ENCODE peak calls at places on chromosomes 4 and X, in nine cellular contexts. W is OCI-LY7, X is fibroblast of lung, Q is neural progenitor cell, N is upper lobe of left lung, F is SK-N-SH, U is brain microvascular endothelial cell, P is suprapubic skin, Z is SJSA1. G is an unnamed sample. For H3K36me3, the result is how much of the 10 kb centered on the place peaks cover.

GRCh38 chrX:11558972-11559371 is 106.7 kb downstream of the ARHGAP6 start:
- DNase-seq in P (no peak), N (no peak), Q (peak), Z (no peak), X (no peak), U (no peak), W (peak), F (peak), G (peak)

GRCh38 chr4:144056800-144057199 is 37.6 kb upstream of the GYPB start:
- DNase-seq in P (no peak), U (no peak), F (no peak), X (no peak), N (no peak), Z (no peak), Q (no peak), W (no peak), G (no peak)

GRCh38 chr4:159655547-159655946 is 552.7 kb downstream of the RAPGEF2 start:
- DNase-seq in W (no peak), N (no peak), U (peak), Q (no peak), Z (no peak), P (no peak), X (no peak), F (no peak), G (no peak)

GRCh38 chrX:153582896-153583295 is 16.0 kb downstream of the CCNQ start:
- DNase-seq in Z (no peak), X (peak), W (peak), U (no peak), F (peak), Q (peak), P (no peak), N (no peak), G (peak)

GRCh38 chr4:2831611-2832308 is 11.9 kb upstream of the ADD1 start:
- DNase-seq in F (peak), X (no peak), Z (no peak), W (no peak), N (peak), U (no peak), P (no peak), Q (no peak), G (no peak)

GRCh38 chrX:45803383-45803921 is 602.8 kb upstream of the DIPK2B start:
- DNase-seq in Q (no peak), U (peak), X (peak), Z (peak), F (no peak), P (no peak), W (no peak), N (no peak), G (no peak)

GRCh38 chrX:49177338-49177833 is 5.7 kb downstream of the PLP2 start:
- DNase-seq in P (no peak), X (no peak), U (no peak), N (no peak), Q (no peak), Z (no peak), W (no peak), F (no peak), G (no peak)

GRCh38 chr4:4606321-4606720 is 64.5 kb upstream of the STX18 start:
- DNase-seq in Q (no peak), W (no peak), X (peak), F (no peak), U (peak), P (no peak), Z (no peak), N (peak), G (no peak)

GRCh38 chrX:134868766-134869495 is 121.9 kb upstream of the SMIM10 start:
- DNase-seq in Q (no peak), F (no peak), X (peak), N (no peak), Z (no peak), P (no peak), W (no peak), U (peak), G (no peak)

GRCh38 chrX:154409222-154409871 is at the start of gene DNASE1L1:
- DNase-seq in U (peak), Q (peak), F (no peak), N (peak), P (peak), W (no peak), Z (peak), X (peak), G (no peak)

GRCh38 chr4:139740531-139741041 is 75.0 kb downstream of the MGST2 start:
- DNase-seq in P (no peak), W (no peak), U (peak), X (peak), Z (no peak), F (peak), N (no peak), Q (no peak), G (no peak)

GRCh38 chr4:19167321-19167720 is 1084.4 kb upstream of the SLIT2 start:
- DNase-seq in Q (no peak), F (no peak), U (no peak), Z (no peak), X (no peak), W (no peak), P (no peak), N (no peak), G (no peak)

GRCh38 chr4:94519925-94520789 is 68.4 kb downstream of the PDLIM5 start:
- DNase-seq in X (no peak), W (no peak), Z (no peak), F (no peak), P (no peak), N (no peak), U (no peak), Q (no peak), G (no peak)

GRCh38 chrX:130109429-130110378 is 593 bp downstream of the ELF4 start:
- DNase-seq in W (peak), P (no peak), U (no peak), F (peak), Q (peak), X (peak), N (peak), Z (no peak), G (peak)

GRCh38 chr4:19429684-19430083 is 822.0 kb upstream of the SLIT2 start:
- DNase-seq in W (no peak), Q (peak), N (no peak), Z (no peak), F (no peak), U (no peak), X (no peak), P (no peak), G (no peak)

GRCh38 chr4:157824006-157824405 is 348.8 kb downstream of the GASK1B start:
- DNase-seq in F (no peak), Z (no peak), Q (no peak), W (no peak), U (no peak), X (no peak), P (no peak), N (peak), G (no peak)

GRCh38 chr4:73608677-73609594 is 11.3 kb downstream of the RASSF6 start:
- DNase-seq in U (no peak), Q (no peak), Z (no peak), P (no peak), F (no peak), X (peak), N (no peak), W (peak), G (no peak)

GRCh38 chrX:101668143-101668542 is 8.5 kb upstream of the ARMCX2 start:
- DNase-seq in Q (no peak), W (no peak), X (no peak), F (no peak), U (no peak), P (no peak), N (no peak), Z (no peak), G (no peak)

GRCh38 chr4:156754832-156755570 is 216.6 kb downstream of the PDGFC start:
- DNase-seq in P (no peak), Z (no peak), Q (no peak), N (no peak), U (no peak), X (peak), W (no peak), F (no peak), G (no peak)

GRCh38 chr4:76546282-76547166 is 111.5 kb downstream of the SHROOM3 start:
- DNase-seq in Q (no peak), U (peak), X (peak), N (no peak), P (no peak), W (no peak), F (no peak), Z (peak), G (no peak)

GRCh38 chr4:14111730-14112171 is 484.2 kb upstream of the BOD1L1 start:
- DNase-seq in F (no peak), P (no peak), Q (no peak), X (peak), U (no peak), N (no peak), Z (no peak), W (no peak), G (no peak)

GRCh38 chr4:905485-906214 is 26.5 kb downstream of the GAK start:
- DNase-seq in P (no peak), X (no peak), F (no peak), W (no peak), Z (no peak), U (no peak), Q (no peak), N (peak), G (no peak)

GRCh38 chr4:47913328-47913727 is 1.1 kb downstream of the NFXL1 start:
- DNase-seq in U (peak), Q (peak), N (no peak), F (peak), X (peak), W (peak), P (no peak), Z (no peak), G (no peak)

DNA sequence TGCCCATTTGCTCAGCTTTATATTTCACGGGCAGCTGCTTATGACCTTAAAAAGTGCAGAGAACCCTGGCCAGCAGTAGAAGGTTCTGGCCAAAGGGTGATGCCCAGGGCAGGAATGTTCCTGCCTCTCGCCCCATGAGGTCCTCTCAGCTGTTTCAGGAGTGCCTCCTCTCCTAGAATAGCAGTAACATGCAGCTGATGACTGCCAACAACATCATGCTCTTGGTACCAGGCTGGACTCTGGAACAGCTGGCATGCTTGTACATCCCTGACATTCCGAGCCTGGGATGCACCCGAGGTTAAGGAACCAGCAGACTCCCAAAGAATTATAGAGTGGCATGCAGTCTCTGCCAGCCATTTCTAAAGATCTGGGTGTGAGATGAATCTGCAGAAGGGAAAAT is 11.7 kb upstream of the TENM3 start:
- DNase-seq in Z (no peak), U (no peak), W (no peak), F (no peak), P (no peak), X (no peak), Q (no peak), N (no peak), G (no peak)
- H3K27ac ChIP-seq in Z (peak), U (no peak), W (no peak), F (peak), P (no peak), X (no peak), Q (no peak), N (no peak), G (no peak)

GRCh38 chr4:110010797-110011196 is 98.1 kb downstream of the EGF start:
- DNase-seq in N (no peak), P (no peak), U (no peak), X (no peak), Q (no peak), W (no peak), Z (no peak), F (no peak), G (no peak)

GRCh38 chr4:110008540-110008939 is 95.9 kb downstream of the EGF start:
- DNase-seq in Z (no peak), F (no peak), U (no peak), X (no peak), N (no peak), P (no peak), Q (no peak), W (no peak), G (no peak)

GRCh38 chr4:110005461-110006056 is 92.9 kb downstream of the EGF start:
- DNase-seq in W (peak), U (peak), F (peak), Z (no peak), P (no peak), Q (peak), N (no peak), X (peak), G (peak)

GRCh38 chr4:110009526-110009925 is 96.8 kb downstream of the EGF start:
- DNase-seq in W (no peak), X (no peak), Q (no peak), U (no peak), F (no peak), Z (no peak), P (no peak), N (no peak), G (no peak)

GRCh38 chr4:110007217-110007616 is 94.5 kb downstream of the EGF start:
- DNase-seq in Z (no peak), P (no peak), X (no peak), W (no peak), F (no peak), N (no peak), Q (no peak), U (no peak), G (no peak)
- H3K36me3 ChIP-seq in Z (under half), P (under half), X (under half), W (under half), F (under half), N (under half), Q (under half), U (under half), G (under half)

GRCh38 chr4:125390727-125391126 is 76.0 kb downstream of the FAT4 start:
- DNase-seq in F (no peak), W (no peak), X (no peak), Q (no peak), P (no peak), N (no peak), U (no peak), Z (no peak), G (no peak)

GRCh38 chr4:125388653-125389052 is 73.9 kb downstream of the FAT4 start:
- DNase-seq in F (no peak), N (no peak), U (peak), P (no peak), W (no peak), X (peak), Q (no peak), Z (peak), G (no peak)

GRCh38 chr4:125389713-125390112 is 75.0 kb downstream of the FAT4 start:
- DNase-seq in U (peak), Z (peak), W (no peak), N (no peak), X (peak), F (no peak), Q (no peak), P (no peak), G (no peak)

GRCh38 chr4:125387770-125388169 is 73.0 kb downstream of the FAT4 start:
- DNase-seq in W (no peak), Q (no peak), P (no peak), U (no peak), F (no peak), X (no peak), Z (no peak), N (no peak), G (no peak)

GRCh38 chr4:125390126-125390525 is 75.4 kb downstream of the FAT4 start:
- DNase-seq in Z (peak), X (peak), F (no peak), N (no peak), Q (no peak), P (no peak), W (no peak), U (peak), G (no peak)
- H3K4me3 ChIP-seq in Z (peak), X (peak), F (no peak), N (no peak), Q (no peak), P (no peak), W (no peak), U (peak), G (no peak)

GRCh38 chr4:122732329-122733026 is at the start of gene BBS12:
- DNase-seq in F (peak), N (peak), U (peak), Q (peak), Z (peak), W (peak), P (peak), X (peak), G (peak)

GRCh38 chr4:122731676-122732075 is 828 bp upstream of the BBS12 start:
- DNase-seq in Q (no peak), Z (no peak), X (no peak), F (no peak), N (no peak), W (no peak), P (no peak), U (no peak), G (no peak)

GRCh38 chr4:122728781-122729330 is 3.6 kb upstream of the BBS12 start:
- DNase-seq in F (no peak), Q (no peak), N (no peak), Z (no peak), X (no peak), W (no peak), P (no peak), U (peak), G (no peak)

GRCh38 chr4:122739174-122739573 is 6.7 kb downstream of the BBS12 start:
- DNase-seq in X (peak), P (no peak), W (no peak), Q (no peak), Z (no peak), N (no peak), U (peak), F (no peak), G (no peak)

GRCh38 chr4:122733805-122734155 is 1.3 kb downstream of the BBS12 start:
- DNase-seq in Z (no peak), N (no peak), Q (no peak), X (no peak), W (no peak), P (no peak), U (no peak), F (no peak), G (no peak)
- H3K27ac ChIP-seq in Z (no peak), N (peak), Q (peak), X (no peak), W (no peak), P (peak), U (no peak), F (peak), G (peak)

GRCh38 chr4:25413261-25413660 is 36.2 kb downstream of the ANAPC4 start:
- DNase-seq in P (no peak), Q (no peak), W (no peak), Z (no peak), N (no peak), X (no peak), F (no peak), U (no peak), G (no peak)
- H3K36me3 ChIP-seq in P (half or more), Q (under half), W (half or more), Z (under half), N (half or more), X (under half), F (half or more), U (under half), G (half or more)

GRCh38 chrX:132271330-132271729 is 52.1 kb upstream of the RAP2C start:
- DNase-seq in N (no peak), U (no peak), W (no peak), F (no peak), Z (no peak), P (no peak), Q (no peak), X (peak), G (no peak)

GRCh38 chrX:132267392-132267791 is 48.1 kb upstream of the RAP2C start:
- DNase-seq in P (no peak), Q (no peak), U (no peak), X (no peak), F (no peak), N (no peak), W (no peak), Z (no peak), G (no peak)

GRCh38 chrX:132272826-132273225 is 53.6 kb upstream of the RAP2C start:
- DNase-seq in W (no peak), Q (no peak), X (no peak), Z (no peak), U (no peak), P (no peak), F (no peak), N (no peak), G (no peak)

GRCh38 chrX:132270021-132270420 is 50.8 kb upstream of the RAP2C start:
- DNase-seq in N (no peak), X (no peak), U (no peak), W (no peak), Q (no peak), P (no peak), F (no peak), Z (no peak), G (no peak)

GRCh38 chrX:132270699-132271098 is 51.5 kb upstream of the RAP2C start:
- DNase-seq in F (no peak), Z (no peak), P (peak), N (no peak), W (no peak), Q (no peak), X (peak), U (no peak), G (no peak)
- H3K4me3 ChIP-seq in F (no peak), Z (no peak), P (peak), N (no peak), W (no peak), Q (no peak), X (no peak), U (no peak), G (no peak)

DNA sequence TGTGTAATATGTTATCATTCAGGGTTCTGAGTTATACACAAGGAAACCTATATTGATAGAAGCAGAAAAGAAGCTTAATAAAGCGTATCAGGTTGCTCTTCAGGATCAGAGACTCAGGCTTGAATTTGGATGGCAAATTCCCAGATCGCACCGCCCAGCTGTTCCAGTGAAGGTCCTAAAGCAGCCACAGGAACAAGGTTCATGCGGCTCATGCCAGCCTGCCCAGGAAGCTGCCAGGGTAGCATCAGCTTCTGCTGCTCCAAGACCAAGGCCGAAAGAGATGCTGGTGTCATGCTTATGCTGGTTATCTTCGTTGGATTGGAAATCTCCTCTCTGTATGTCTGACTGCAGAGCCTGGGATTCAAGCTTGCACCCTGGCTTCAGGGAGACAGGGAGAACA is 127.7 kb downstream of the MANBA start:
- DNase-seq in N (no peak), F (no peak), U (no peak), Q (no peak), Z (no peak), P (no peak), X (no peak), W (no peak), G (no peak)
- H3K27ac ChIP-seq in N (no peak), F (no peak), U (no peak), Q (no peak), Z (no peak), P (no peak), X (no peak), W (no peak), G (no peak)